ENCODE peak calls at places on chromosomes 4 and X, in six cellular contexts. H is fibroblast of mammary gland, F is colonic mucosa, R is lower leg skin, L is NB4, P is body of pancreas. N is an unnamed sample.

GRCh38 chr4:67909910-67910905 is 26.4 kb upstream of the TMPRSS11D start:
- DNase-seq in F (no peak), R (no peak), P (no peak), L (peak; percentile 25), H (peak; percentile 43), N (no peak)

GRCh38 chr4:60039908-60040307 is 1160.2 kb upstream of the ADGRL3 start:
- DNase-seq in R (no peak), H (no peak), P (no peak), L (no peak), F (no peak), N (no peak)

GRCh38 chr4:8510611-8511285 is 69.4 kb upstream of the GPR78 start:
- DNase-seq in F (no peak), P (no peak), R (no peak), L (no peak), H (no peak), N (no peak)

GRCh38 chr4:10926025-10926424 is 241.5 kb upstream of the CLNK start:
- DNase-seq in R (no peak), L (no peak), P (no peak), F (no peak), H (peak; percentile 48), N (no peak)

GRCh38 chr4:11313157-11313943 is 115.3 kb downstream of the HS3ST1 start:
- DNase-seq in F (no peak), L (no peak), H (no peak), R (no peak), P (no peak), N (no peak)

GRCh38 chr4:23779839-23780238 is 110.0 kb downstream of the PPARGC1A start:
- DNase-seq in H (peak; percentile 50), R (no peak), P (no peak), L (no peak), F (no peak), N (no peak)

GRCh38 chrX:129772796-129773431 is 6.8 kb upstream of the SASH3 start:
- DNase-seq in P (no peak), F (peak; percentile 75), H (no peak), L (peak; percentile 95), R (peak; percentile 45), N (no peak)

GRCh38 chr4:5045099-5045498 is 6.2 kb upstream of the STK32B start:
- DNase-seq in R (peak; percentile 41), H (peak; percentile 12), P (no peak), L (peak; percentile 94), F (no peak), N (no peak)

GRCh38 chrX:153766098-153766817 is 2.2 kb downstream of the PLXNB3 start:
- DNase-seq in P (no peak), F (no peak), R (no peak), H (peak; percentile 66), L (peak; percentile 88), N (no peak)

GRCh38 chrX:38595801-38596200 is 34.5 kb downstream of the TSPAN7 start:
- DNase-seq in L (no peak), R (no peak), H (no peak), F (no peak), P (no peak), N (no peak)

GRCh38 chr4:95355021-95355420 is 193.8 kb downstream of the UNC5C start:
- DNase-seq in P (no peak), F (no peak), L (no peak), H (no peak), R (no peak), N (no peak)

DNA sequence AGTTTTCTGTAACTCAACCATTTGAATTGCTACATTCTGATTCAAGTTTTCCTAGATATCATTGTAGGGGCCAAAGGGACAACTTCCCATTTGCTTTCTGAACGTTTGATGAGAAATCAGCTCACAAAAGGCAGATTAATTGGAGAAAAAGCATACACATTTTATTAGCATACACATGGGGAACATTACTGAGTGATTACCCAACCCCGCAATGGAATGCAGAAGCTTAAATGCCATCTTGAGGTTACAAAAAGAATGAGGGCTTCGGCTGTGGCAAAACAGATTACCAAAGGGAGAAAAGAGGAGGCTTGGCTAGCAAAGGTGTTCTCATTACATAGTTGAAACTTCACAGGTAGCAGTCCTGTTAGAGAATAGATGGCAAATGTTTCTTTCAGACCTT is 26.6 kb upstream of the HERC6 start:
- DNase-seq in H (peak; percentile 54), R (no peak), P (no peak), F (no peak), L (no peak), N (no peak)
- TF ChIP-seq CTCF in H (no peak), R (no peak), P (no peak), F (no peak), L (no peak), N (no peak)

GRCh38 chr4:85778809-85779124 is 303.8 kb downstream of the ARHGAP24 start:
- DNase-seq in L (no peak), H (peak; percentile 55), P (no peak), R (no peak), F (no peak), N (no peak)
- H3K4me3 ChIP-seq in L (no peak overlapping the region), H (peak overlapping the region; percentile 69), P (no peak overlapping the region), R (no peak overlapping the region), F (no peak overlapping the region), N (no peak overlapping the region)

DNA sequence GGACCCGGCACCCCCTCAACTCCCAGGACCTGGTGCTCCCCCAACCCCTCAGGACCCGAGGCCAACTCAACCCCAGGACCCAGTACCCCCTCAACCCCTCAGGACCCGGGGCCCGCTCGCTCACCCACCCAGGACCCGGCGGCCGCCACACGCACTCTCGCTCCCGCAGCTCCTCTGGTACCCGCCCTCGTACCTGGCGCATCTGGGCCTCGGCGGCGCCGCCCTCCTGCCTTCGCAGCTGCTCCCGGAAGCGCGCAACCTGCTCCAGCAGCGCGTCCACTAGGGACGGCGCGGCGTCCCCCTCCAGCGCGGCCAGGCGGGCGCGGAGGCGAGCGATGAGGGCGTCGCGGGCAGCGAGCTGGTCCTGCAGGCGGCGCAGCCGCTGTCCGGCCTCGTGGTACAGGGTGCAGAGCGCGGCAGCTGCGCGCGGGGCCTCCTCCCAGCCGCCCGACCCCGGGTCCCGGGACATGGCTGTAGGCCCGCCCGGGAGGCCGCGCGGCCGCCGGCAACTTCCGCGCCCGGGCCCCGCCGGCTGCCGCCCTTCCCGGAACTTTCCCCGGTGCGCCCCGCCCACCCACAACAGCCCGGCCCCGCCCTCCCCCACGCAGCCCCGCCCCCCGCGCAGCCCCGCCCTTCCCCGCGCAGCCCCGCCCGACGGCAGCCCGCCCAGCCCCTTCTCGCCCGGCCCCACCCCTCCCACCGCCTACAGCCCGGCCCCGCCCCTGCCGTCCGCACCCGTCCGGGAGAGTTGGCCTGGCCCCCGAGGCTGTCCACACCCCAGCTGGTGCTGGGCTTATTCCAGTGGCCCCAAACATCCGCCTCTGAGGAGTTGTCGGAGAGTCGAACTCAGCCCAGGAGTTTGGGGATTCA is at the start of gene TNIP2:
- DNase-seq in H (peak; percentile 73), P (peak; percentile 85), R (peak; percentile 78), F (peak; percentile 92), L (peak; percentile 85), N (peak; percentile 49)
- TF ChIP-seq CTCF in H (no peak), P (peak; percentile 31), R (no peak), F (no peak), L (peak; percentile 21), N (peak; percentile 26)

DNA sequence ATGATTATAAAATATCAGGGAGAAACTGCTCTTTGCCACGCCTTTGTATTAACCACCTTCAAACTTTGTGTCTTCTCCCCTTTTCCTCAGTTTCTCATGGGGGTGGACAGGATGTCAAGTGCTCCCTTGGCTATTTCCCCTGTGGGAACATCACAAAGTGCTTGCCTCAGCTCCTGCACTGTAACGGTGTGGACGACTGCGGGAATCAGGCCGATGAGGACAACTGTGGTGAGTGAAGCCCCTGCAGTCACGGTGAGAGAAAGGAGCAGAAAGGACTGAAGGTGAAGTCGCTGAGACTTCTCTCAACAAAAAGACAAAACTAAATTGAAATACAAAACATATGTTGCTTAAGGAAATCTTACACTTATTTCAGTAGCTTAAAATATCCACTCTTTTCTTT is 50.9 kb downstream of the RXFP1 start:
- DNase-seq in H (no peak), P (no peak), F (no peak), L (no peak), R (no peak), N (no peak)
- H3K4me3 ChIP-seq in H (no peak overlapping the region), P (no peak overlapping the region), F (no peak overlapping the region), L (no peak overlapping the region), R (no peak overlapping the region), N (no peak overlapping the region)

DNA sequence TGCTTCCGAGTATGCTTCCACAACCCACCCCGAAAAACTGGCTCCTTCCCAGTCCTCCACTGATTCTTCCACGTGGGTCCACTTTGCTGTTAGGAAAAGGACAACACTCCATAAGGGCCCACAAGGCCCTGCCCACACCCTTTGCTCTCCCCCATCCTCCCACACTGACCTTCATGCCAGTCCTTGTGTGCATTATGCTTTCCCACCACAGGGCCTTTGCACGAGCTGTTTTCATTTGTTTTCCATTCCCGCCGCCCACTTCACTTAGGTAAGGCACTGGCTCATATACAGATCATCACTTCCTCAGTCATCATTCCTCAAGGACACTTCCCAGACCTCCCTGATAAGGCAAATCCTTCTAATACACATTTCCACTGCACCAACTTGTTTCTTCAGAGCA is 16.8 kb upstream of the SEL1L3 start:
- DNase-seq in H (no peak), F (no peak), R (no peak), P (no peak), L (peak; percentile 30), N (no peak)
- TF ChIP-seq CTCF in H (no peak), F (no peak), R (no peak), P (no peak), L (no peak), N (no peak)

DNA sequence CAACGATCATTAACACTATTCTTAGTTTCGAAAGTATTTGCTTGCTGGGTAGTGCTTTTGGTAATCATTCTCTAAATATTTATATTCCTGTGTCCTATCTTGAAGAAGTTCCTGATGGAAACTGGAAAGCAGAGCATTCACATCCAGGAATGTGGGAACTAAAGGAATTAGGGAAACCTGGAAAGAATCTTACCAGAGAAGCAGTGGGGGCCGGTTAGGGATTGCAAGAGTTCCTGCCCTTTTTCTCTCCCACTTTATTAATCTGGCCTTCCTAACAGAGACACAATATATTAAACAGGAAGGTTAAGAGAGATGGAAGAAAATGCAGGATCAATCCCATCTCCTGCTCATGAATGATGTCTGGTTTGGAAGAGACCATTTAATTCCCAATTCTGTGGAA is 52.1 kb downstream of the C4orf51 start:
- DNase-seq in P (no peak), H (no peak), R (no peak), F (no peak), L (no peak), N (no peak)
- H3K4me3 ChIP-seq in P (no peak overlapping the region), H (peak overlapping the region; percentile 8), R (no peak overlapping the region), F (peak overlapping the region; percentile 48), L (no peak overlapping the region), N (no peak overlapping the region)

DNA sequence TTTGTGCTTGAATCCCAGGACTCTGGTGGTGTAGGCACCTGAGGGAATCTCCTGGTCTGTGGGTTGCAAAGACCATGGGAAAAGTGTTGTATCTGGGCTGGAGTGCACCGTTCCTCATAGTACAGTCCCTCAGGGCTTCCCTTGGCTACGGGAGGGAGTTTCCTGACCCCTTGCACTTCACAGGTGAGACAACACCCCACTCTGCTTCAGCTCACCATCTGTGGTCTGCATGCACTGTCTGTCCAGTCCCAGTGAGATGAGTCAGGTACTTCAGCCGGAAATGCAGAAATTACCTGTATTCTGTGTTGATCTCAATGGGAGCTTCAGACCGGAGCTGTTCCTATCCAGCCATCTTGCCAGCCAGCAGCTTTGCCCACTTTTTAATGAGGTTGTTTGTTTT is 353.0 kb upstream of the IRS4 start:
- DNase-seq in R (no peak), F (no peak), L (no peak), H (no peak), P (no peak), N (no peak)
- TF ChIP-seq CTCF in R (no peak), F (no peak), L (no peak), H (no peak), P (no peak), N (no peak)

N was measured in LNCaP clone FGC.